ENCODE peak calls at places on chromosomes 6 and 20, in six cellular contexts. U, O, L, Q, W and X are unnamed samples.

GRCh38 chr20:33653900-33654596 is 8.1 kb upstream of the C20orf144 start:
- DNase-seq in U (no peak), L (peak; percentile 86), Q (no peak), O (no peak), W (no peak), X (no peak)

GRCh38 chr6:35787266-35788218 is 6.7 kb downstream of the CLPSL1 start:
- DNase-seq in Q (no peak), L (no peak), U (no peak), W (no peak), O (no peak), X (no peak)

GRCh38 chr20:32623667-32624157 is 38.6 kb upstream of the NOL4L start:
- DNase-seq in Q (no peak), O (no peak), L (no peak), U (no peak), W (no peak), X (no peak)

GRCh38 chr6:98416027-98416426 is 418.3 kb upstream of the POU3F2 start:
- DNase-seq in O (no peak), U (no peak), W (no peak), L (no peak), Q (no peak), X (peak; percentile 1)

GRCh38 chr6:72622094-72622540 is 253 bp downstream of the KCNQ5 start:
- DNase-seq in Q (no peak), U (peak; percentile 76), W (no peak), L (peak; percentile 86), O (no peak), X (no peak)

GRCh38 chr6:118704911-118705310 is 53.5 kb upstream of the CEP85L start:
- DNase-seq in W (no peak), L (no peak), O (no peak), U (no peak), Q (no peak), X (no peak)

GRCh38 chr6:147095316-147095715 is 108.9 kb upstream of the STXBP5 start:
- DNase-seq in Q (no peak), U (no peak), L (no peak), W (no peak), O (no peak), X (no peak)

GRCh38 chr6:83292900-83293843 is 100.0 kb downstream of the RWDD2A start:
- DNase-seq in W (no peak), L (no peak), Q (no peak), U (no peak), O (no peak), X (no peak)

GRCh38 chr6:107600936-107601335 is 111.0 kb downstream of the SOBP start:
- DNase-seq in O (peak; percentile 42), U (peak; percentile 79), Q (peak; percentile 44), L (no peak), W (peak; percentile 83), X (peak; percentile 73)

GRCh38 chr6:53837875-53838806 is 43.3 kb downstream of the LRRC1 start:
- DNase-seq in O (no peak), Q (no peak), W (no peak), L (no peak), U (peak; percentile 74), X (no peak)

GRCh38 chr6:148166339-148166949 is 176.2 kb upstream of the SASH1 start:
- DNase-seq in L (no peak), W (peak; percentile 39), Q (no peak), O (no peak), U (peak; percentile 61), X (peak; percentile 62)

GRCh38 chr6:11428351-11428750 is 109.2 kb upstream of the TMEM170B start:
- DNase-seq in Q (no peak), U (no peak), O (no peak), L (no peak), W (no peak), X (no peak)

GRCh38 chr20:32585519-32586127 is 490 bp upstream of the NOL4L start:
- DNase-seq in Q (no peak), O (no peak), U (peak; percentile 56), W (no peak), L (no peak), X (no peak)

GRCh38 chr20:364905-365794 is 15.4 kb upstream of the TRIB3 start:
- DNase-seq in W (no peak), Q (no peak), U (no peak), O (peak; percentile 73), L (no peak), X (peak; percentile 88)

GRCh38 chr6:45500924-45501816 is 123.4 kb upstream of the SUPT3H start:
- DNase-seq in L (no peak), W (no peak), Q (no peak), U (peak; percentile 59), O (no peak), X (no peak)

GRCh38 chr20:62875419-62876355 is 14.1 kb upstream of the TCFL5 start:
- DNase-seq in W (peak; percentile 78), L (no peak), Q (peak; percentile 88), U (peak; percentile 90), O (peak; percentile 87), X (peak; percentile 42)

GRCh38 chr6:42771741-42772100 is 10.1 kb upstream of the BICRAL start:
- DNase-seq in L (no peak), W (no peak), O (no peak), U (no peak), Q (no peak), X (no peak)

GRCh38 chr6:37557645-37558114 is 58.0 kb upstream of the CCDC167 start:
- DNase-seq in U (no peak), O (no peak), W (no peak), Q (no peak), L (no peak), X (no peak)

DNA sequence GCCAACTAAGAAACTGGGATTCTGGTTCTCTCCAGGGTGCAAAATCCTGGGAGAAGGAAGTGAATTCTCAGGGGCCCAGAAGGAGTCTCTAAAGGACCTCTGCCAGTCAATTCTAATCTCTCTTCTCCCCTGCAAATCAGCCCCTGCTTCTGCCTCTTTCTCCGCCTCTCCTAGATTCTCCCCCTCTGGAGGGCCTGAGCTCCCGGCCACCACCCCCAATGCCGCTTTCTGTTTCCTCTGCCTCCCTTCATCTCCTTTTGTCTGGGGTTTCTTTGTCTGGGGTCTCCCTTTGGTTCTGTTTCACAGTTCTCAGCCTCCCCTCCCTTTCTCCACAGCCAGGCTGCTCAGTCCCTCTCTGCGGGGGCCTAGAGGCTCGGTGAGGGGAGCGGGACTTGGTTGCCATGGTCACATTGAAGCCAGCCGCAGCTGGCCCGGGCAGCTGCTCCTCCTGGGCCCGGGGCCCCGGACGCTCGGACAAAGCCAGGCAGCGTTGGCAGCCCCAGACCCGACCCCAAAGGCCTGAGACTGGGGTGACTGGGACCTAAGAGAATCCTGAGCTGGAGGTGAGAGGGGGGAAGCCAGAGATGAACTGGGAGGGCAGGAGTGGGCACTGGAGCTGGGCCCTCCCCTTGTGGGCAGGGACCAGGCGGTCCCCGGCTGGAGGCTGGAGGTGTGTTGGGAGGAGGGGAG is 3.6 kb upstream of the DDR1 start:
- DNase-seq in W (no peak), L (no peak), U (peak; percentile 98), Q (no peak), O (no peak), X (no peak)
- H3K4me3 ChIP-seq in W (no peak overlapping the region), L (no peak overlapping the region), U (peak overlapping the region; percentile 74), Q (no peak overlapping the region), O (no peak overlapping the region), X (no peak overlapping the region)

DNA sequence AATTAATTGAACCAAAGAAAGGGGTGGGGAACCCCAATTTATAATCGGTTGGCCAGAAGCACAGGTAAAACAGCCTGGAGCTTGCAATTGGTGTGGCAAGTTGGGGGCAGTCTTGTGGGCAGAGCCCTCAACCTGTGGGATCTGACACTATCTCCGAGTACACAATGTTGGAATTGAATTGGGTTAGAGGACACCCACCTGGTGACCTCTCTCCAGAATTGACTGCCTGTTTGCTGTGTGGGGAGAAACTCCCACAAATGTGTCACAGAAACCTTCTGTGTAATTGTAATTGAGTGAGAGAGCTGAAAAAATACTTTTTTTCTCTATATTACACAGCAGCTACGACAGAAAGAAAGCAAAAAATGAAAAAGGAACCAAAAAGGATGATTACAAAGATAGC is 53.0 kb upstream of the FAM83C start:
- DNase-seq in U (no peak), L (no peak), O (no peak), Q (no peak), W (no peak), X (no peak)
- H3K36me3 ChIP-seq in U (no peaks in the 10 kb centered on the region), L (peaks cover 37% of the 10 kb centered on the region), O (peaks cover 32% of the 10 kb centered on the region), Q (peaks cover 67% of the 10 kb centered on the region), W (peaks cover 15% of the 10 kb centered on the region), X (no peaks in the 10 kb centered on the region)

GRCh38 chr20:56422131-56422823 is 10.2 kb downstream of the CASS4 start:
- DNase-seq in L (no peak), W (peak; percentile 85), O (no peak), U (no peak), Q (no peak), X (peak; percentile 44)
- TF ChIP-seq CTCF in L (no peak), W (no peak), O (no peak), U (no peak), Q (no peak), X (no peak)

GRCh38 chr6:34143884-34144580 is 1.9 kb downstream of the GRM4 start:
- DNase-seq in Q (no peak), U (peak; percentile 95), L (peak; percentile 74), W (no peak), O (no peak), X (no peak)
- H3K4me3 ChIP-seq in Q (peak overlapping the region; percentile 11), U (peak overlapping the region; percentile 86), L (no peak overlapping the region), W (no peak overlapping the region), O (no peak overlapping the region), X (peak overlapping the region; percentile 4)

DNA sequence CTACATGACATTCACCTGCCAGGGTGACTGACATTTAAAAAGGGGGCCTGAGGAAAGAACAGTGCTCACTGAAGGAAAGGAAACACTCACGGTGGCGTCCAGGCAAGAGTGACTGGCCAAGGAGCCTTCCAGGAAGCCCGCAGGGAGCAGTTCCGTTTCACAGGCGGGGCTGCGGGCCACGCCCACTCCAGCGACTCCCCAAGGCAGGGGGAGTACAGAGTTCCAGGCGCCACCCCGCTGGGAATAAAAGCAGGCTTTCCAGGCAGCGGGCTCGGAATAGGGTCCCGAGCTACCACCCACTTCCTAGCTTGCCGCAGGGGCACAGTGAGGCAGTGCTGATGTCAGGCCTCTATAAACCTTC is 34.2 kb downstream of the PKIG start:
- DNase-seq in L (no peak), W (no peak), Q (peak; percentile 80), U (peak; percentile 53), O (no peak), X (no peak)
- H3K36me3 ChIP-seq in L (peaks cover 73% of the 10 kb centered on the region), W (no peaks in the 10 kb centered on the region), Q (peaks cover 88% of the 10 kb centered on the region), U (no peaks in the 10 kb centered on the region), O (peaks cover 61% of the 10 kb centered on the region), X (no peaks in the 10 kb centered on the region)

DNA sequence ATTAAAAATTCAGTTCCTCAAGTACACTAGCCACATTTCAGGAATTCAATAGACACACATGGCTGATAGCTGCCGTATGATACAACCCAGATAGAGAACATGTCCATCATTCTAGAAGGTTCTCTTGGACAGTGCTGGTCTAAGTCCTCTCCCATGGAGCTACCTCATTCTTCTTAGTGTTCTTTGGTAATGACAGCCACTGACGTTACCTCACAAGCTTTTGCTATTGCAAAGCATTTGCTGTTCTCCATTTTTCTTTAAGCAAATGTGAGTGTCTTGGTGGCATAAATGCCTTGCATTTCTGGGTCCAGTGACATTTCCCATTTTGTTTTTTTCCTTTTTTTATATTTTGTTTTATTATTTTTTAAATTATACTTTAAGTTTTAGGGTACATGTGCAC is 8.3 kb upstream of the CEBPB start:
- DNase-seq in W (no peak), L (no peak), U (no peak), Q (no peak), O (no peak), X (no peak)
- TF ChIP-seq CTCF in W (no peak), L (no peak), U (no peak), Q (no peak), O (no peak), X (no peak)